ENCODE peak calls at places on chromosomes 11 and 22, in nine cellular contexts. B is EH; G is stimulated activated CD4-positive, alpha-beta T cell treated with anti-CD3 and anti-CD28 coated beads, Interleukin-12 subunit alpha, Interleukin-12 subunit beta, amount 100 ng/mL, for 24 hours; Z is cardiac fibroblast; P is T-helper 2 cell; O is sciatic nerve; L is AG09319; T is activated T-cell treated with anti-CD3 and anti-CD28 coated beads for 1 hour; V is Daoy. S is an unnamed sample.
A peak's percentile ranks its signal among the peaks of the same experiment; 100 is the strongest.

GRCh38 chr22:44931077-44931540 is 78.7 kb downstream of the PHF21B start:
- DNase-seq in B (peak; percentile 33), G (no peak), Z (no peak), P (no peak), O (no peak), L (peak; percentile 12), T (no peak), V (peak; percentile 50), S (no peak)

GRCh38 chr11:93481279-93481678 is 61.9 kb downstream of the SMCO4 start:
- DNase-seq in B (no peak), G (no peak), Z (no peak), P (no peak), O (no peak), L (no peak), T (no peak), V (no peak), S (no peak)

GRCh38 chr11:6040874-6041273 is 10.3 kb upstream of the OR56A1 start:
- DNase-seq in B (no peak), G (no peak), Z (no peak), P (no peak), O (no peak), L (no peak), T (no peak), V (no peak), S (no peak)

GRCh38 chr11:8838248-8838647 is 72.7 kb upstream of the AKIP1 start:
- DNase-seq in B (peak; percentile 97), G (no peak), Z (peak; percentile 87), P (no peak), O (no peak), L (peak; percentile 90), T (no peak), V (no peak), S (no peak)

GRCh38 chr11:58000699-58001098 is 23.0 kb upstream of the OR9Q1 start:
- DNase-seq in B (no peak), G (no peak), Z (no peak), P (no peak), O (no peak), L (no peak), T (no peak), V (no peak), S (no peak)

GRCh38 chr11:11993814-11994213 is 14.6 kb downstream of the DKK3 start:
- DNase-seq in B (peak; percentile 97), G (no peak), Z (peak; percentile 78), P (no peak), O (no peak), L (no peak), T (no peak), V (peak; percentile 93), S (no peak)

GRCh38 chr11:35747638-35748037 is 85.1 kb downstream of the TRIM44 start:
- DNase-seq in B (no peak), G (no peak), Z (no peak), P (no peak), O (no peak), L (no peak), T (no peak), V (no peak), S (no peak)

GRCh38 chr11:132312616-132313210 is 942.3 kb downstream of the NTM start:
- DNase-seq in B (peak; percentile 61), G (no peak), Z (peak; percentile 49), P (no peak), O (no peak), L (no peak), T (no peak), V (peak; percentile 58), S (no peak)

GRCh38 chr22:19817561-19818263 is 37.0 kb downstream of the GNB1L start:
- DNase-seq in B (no peak), G (no peak), Z (no peak), P (no peak), O (peak; percentile 45), L (no peak), T (no peak), V (no peak), S (no peak)

GRCh38 chr22:26429458-26430238 is 588 bp downstream of the ASPHD2 start:
- DNase-seq in B (no peak), G (no peak), Z (no peak), P (no peak), O (no peak), L (no peak), T (no peak), V (no peak), S (no peak)

GRCh38 chr11:34650528-34650927 is 29.6 kb downstream of the EHF start:
- DNase-seq in B (no peak), G (peak; percentile 77), Z (peak; percentile 56), P (peak; percentile 70), O (no peak), L (no peak), T (peak; percentile 22), V (peak; percentile 58), S (peak; percentile 85)

GRCh38 chr11:944711-945470 is 19.2 kb downstream of the AP2A2 start:
- DNase-seq in B (peak; percentile 33), G (no peak), Z (peak; percentile 15), P (no peak), O (no peak), L (no peak), T (no peak), V (no peak), S (no peak)

GRCh38 chr11:34624069-34624468 is 3.2 kb downstream of the EHF start:
- DNase-seq in B (no peak), G (no peak), Z (no peak), P (peak; percentile 4), O (no peak), L (no peak), T (no peak), V (no peak), S (no peak)

GRCh38 chr22:40714514-40714966 is 35.3 kb downstream of the MCHR1 start:
- DNase-seq in B (peak; percentile 48), G (no peak), Z (peak; percentile 29), P (no peak), O (no peak), L (no peak), T (no peak), V (peak; percentile 49), S (no peak)

GRCh38 chr22:32226236-32227119 is 21.6 kb upstream of the RFPL2 start:
- DNase-seq in B (no peak), G (no peak), Z (no peak), P (no peak), O (no peak), L (no peak), T (no peak), V (no peak), S (no peak)

GRCh38 chr22:33049125-33049729 is 9.0 kb downstream of the SYN3 start:
- DNase-seq in B (peak; percentile 72), G (peak; percentile 53), Z (peak; percentile 74), P (peak; percentile 34), O (peak; percentile 86), L (peak; percentile 44), T (peak; percentile 40), V (peak; percentile 76), S (peak; percentile 58)

GRCh38 chr11:554824-555499 is 5.6 kb downstream of the LMNTD2 start:
- DNase-seq in B (peak; percentile 51), G (peak; percentile 60), Z (peak; percentile 38), P (peak; percentile 63), O (no peak), L (no peak), T (peak; percentile 75), V (peak; percentile 77), S (no peak)

GRCh38 chr11:69092263-69092662 is 43.5 kb downstream of the TPCN2 start:
- DNase-seq in B (no peak), G (no peak), Z (no peak), P (no peak), O (no peak), L (no peak), T (no peak), V (no peak), S (no peak)

GRCh38 chr22:45318168-45318557 is 8.4 kb downstream of the FAM118A start:
- DNase-seq in B (peak; percentile 93), G (peak; percentile 79), Z (peak; percentile 97), P (peak; percentile 79), O (peak; percentile 88), L (peak; percentile 82), T (peak; percentile 83), V (peak; percentile 90), S (peak; percentile 79)

GRCh38 chr11:120666121-120666639 is 154.6 kb downstream of the GRIK4 start:
- DNase-seq in B (no peak), G (no peak), Z (no peak), P (no peak), O (no peak), L (no peak), T (no peak), V (no peak), S (no peak)

GRCh38 chr11:95138448-95138847 is 48.8 kb downstream of the ENDOD1 start:
- DNase-seq in B (peak; percentile 41), G (no peak), Z (peak; percentile 45), P (no peak), O (no peak), L (no peak), T (no peak), V (no peak), S (no peak)

GRCh38 chr22:39908737-39909136 is 7.9 kb downstream of the GRAP2 start:
- DNase-seq in B (peak; percentile 3), G (no peak), Z (peak; percentile 24), P (no peak), O (no peak), L (no peak), T (no peak), V (peak; percentile 30), S (no peak)

GRCh38 chr11:78762105-78762504 is 187.4 kb upstream of the NARS2 start:
- DNase-seq in B (no peak), G (no peak), Z (no peak), P (no peak), O (no peak), L (no peak), T (no peak), V (no peak), S (no peak)

GRCh38 chr11:118660646-118661424 is 18.6 kb downstream of the TREH start:
- DNase-seq in B (no peak), G (no peak), Z (no peak), P (no peak), O (peak; percentile 59), L (no peak), T (no peak), V (no peak), S (no peak)

GRCh38 chr11:28107331-28107725 is 628 bp downstream of the KIF18A start:
- DNase-seq in B (peak; percentile 53), G (no peak), Z (peak; percentile 64), P (no peak), O (no peak), L (no peak), T (no peak), V (no peak), S (no peak)

GRCh38 chr11:9596926-9597325 is 23.5 kb downstream of the WEE1 start:
- DNase-seq in B (peak; percentile 25), G (no peak), Z (peak; percentile 44), P (no peak), O (no peak), L (no peak), T (no peak), V (no peak), S (no peak)

GRCh38 chr11:46055371-46055770 is 65.9 kb downstream of the PHF21A start:
- DNase-seq in B (peak; percentile 62), G (no peak), Z (peak; percentile 68), P (no peak), O (no peak), L (peak; percentile 16), T (no peak), V (no peak), S (no peak)

GRCh38 chr11:44602810-44603410 is 37.4 kb downstream of the CD82 start:
- DNase-seq in B (no peak), G (no peak), Z (no peak), P (no peak), O (no peak), L (no peak), T (no peak), V (no peak), S (no peak)

GRCh38 chr11:112050721-112051120 is 23.1 kb downstream of the PIH1D2 start:
- DNase-seq in B (no peak), G (no peak), Z (no peak), P (no peak), O (no peak), L (no peak), T (no peak), V (no peak), S (no peak)

GRCh38 chr22:43159484-43160178 is 8.3 kb downstream of the TSPO start:
- DNase-seq in B (no peak), G (no peak), Z (peak; percentile 42), P (no peak), O (no peak), L (no peak), T (no peak), V (peak; percentile 57), S (no peak)

S was measured in activated naive CD4-positive, alpha-beta T cell treated with anti-CD3 and anti-CD28 coated beads, Interleukin-2, amount 50 U/mL, for 72 hours.